ENCODE peak calls at places on chromosomes 3 and 15, in six cellular contexts. X, L, K, Z, U and R are unnamed samples.

GRCh38 chr3:107988464-107989156 is 102.2 kb downstream of the CD47 start:
- DNase-seq in X (peak; percentile 45), U (peak; percentile 7), K (no peak), Z (peak; percentile 35), L (peak; percentile 85), R (no peak)

GRCh38 chr3:194259982-194260856 is 90.9 kb downstream of the CPN2 start:
- DNase-seq in X (peak; percentile 70), Z (no peak), L (no peak), U (no peak), K (no peak), R (no peak)

GRCh38 chr15:69593981-69594966 is 141.7 kb downstream of the RPLP1 start:
- DNase-seq in L (peak; percentile 93), X (peak; percentile 93), U (no peak), Z (peak; percentile 97), K (no peak), R (peak; percentile 87)

GRCh38 chr15:74958320-74958907 is 1.8 kb upstream of the RPP25 start:
- DNase-seq in U (no peak), X (no peak), L (peak; percentile 81), K (no peak), Z (peak; percentile 25), R (peak; percentile 87)

GRCh38 chr3:112358311-112358780 is 25.4 kb downstream of the CD200 start:
- DNase-seq in L (no peak), X (peak; percentile 12), Z (no peak), U (no peak), K (no peak), R (no peak)

GRCh38 chr3:113212155-113212844 is 943 bp downstream of the BOC start:
- DNase-seq in Z (no peak), L (no peak), K (no peak), U (no peak), X (no peak), R (no peak)

GRCh38 chr15:26676115-26676514 is 96.8 kb downstream of the GABRB3 start:
- DNase-seq in X (no peak), Z (no peak), L (no peak), U (no peak), K (no peak), R (no peak)

GRCh38 chr15:64703632-64703959 is 71.8 kb downstream of the RBPMS2 start:
- DNase-seq in K (no peak), L (no peak), X (no peak), Z (no peak), U (no peak), R (no peak)

GRCh38 chr15:74040115-74040850 is 42.1 kb downstream of the GOLGA6A start:
- DNase-seq in Z (no peak), U (no peak), K (no peak), X (peak; percentile 90), L (no peak), R (peak; percentile 64)

GRCh38 chr3:133412511-133413165 is 12.8 kb downstream of the BFSP2 start:
- DNase-seq in X (no peak), U (no peak), Z (no peak), K (no peak), L (no peak), R (no peak)

GRCh38 chr3:194395201-194395600 is 3.9 kb downstream of the GP5 start:
- DNase-seq in Z (no peak), U (no peak), K (no peak), L (no peak), X (no peak), R (no peak)

GRCh38 chr3:13549513-13550256 is 760 bp downstream of the FBLN2 start:
- DNase-seq in K (no peak), U (no peak), L (no peak), X (no peak), Z (no peak), R (no peak)

GRCh38 chr3:97823081-97823480 is 1.3 kb downstream of the CRYBG3 start:
- DNase-seq in L (no peak), U (no peak), Z (no peak), K (no peak), X (no peak), R (no peak)

GRCh38 chr3:149384911-149385321 is 7.5 kb upstream of the TM4SF1 start:
- DNase-seq in X (peak; percentile 99), Z (no peak), U (no peak), L (no peak), K (no peak), R (no peak)

GRCh38 chr3:188574885-188575284 is 420.9 kb downstream of the LPP start:
- DNase-seq in U (no peak), K (no peak), L (no peak), Z (no peak), X (no peak), R (no peak)

GRCh38 chr3:10935028-10935427 is 57.5 kb upstream of the SLC6A1 start:
- DNase-seq in K (no peak), L (peak; percentile 32), Z (no peak), X (no peak), U (no peak), R (no peak)

GRCh38 chr3:159948423-159949140 is 40.1 kb upstream of the IL12A start:
- DNase-seq in K (no peak), Z (no peak), X (peak; percentile 55), L (no peak), U (no peak), R (no peak)

GRCh38 chr3:129827765-129828164 is 65.7 kb downstream of the TMCC1 start:
- DNase-seq in X (no peak), K (peak; percentile 10), U (peak; percentile 6), Z (no peak), L (peak; percentile 50), R (peak; percentile 73)

GRCh38 chr3:76638006-76638405 is 401.9 kb upstream of the ROBO2 start:
- DNase-seq in Z (no peak), K (no peak), L (no peak), U (no peak), X (no peak), R (no peak)

GRCh38 chr3:11668243-11669232 is 24.8 kb upstream of the VGLL4 start:
- DNase-seq in Z (no peak), X (no peak), L (no peak), U (no peak), K (no peak), R (no peak)

GRCh38 chr15:83904107-83904720 is 250.3 kb downstream of the ADAMTSL3 start:
- DNase-seq in X (peak; percentile 85), L (no peak), U (no peak), Z (no peak), K (no peak), R (no peak)

GRCh38 chr15:65038428-65038827 is 6.8 kb upstream of the SLC51B start:
- DNase-seq in U (no peak), X (no peak), L (no peak), K (no peak), Z (no peak), R (no peak)

GRCh38 chr3:43765417-43766030 is 74.8 kb downstream of the ABHD5 start:
- DNase-seq in X (peak; percentile 33), K (no peak), Z (no peak), L (no peak), U (no peak), R (no peak)

GRCh38 chr3:167941234-167941995 is 154.3 kb downstream of the GOLIM4 start:
- DNase-seq in U (no peak), Z (no peak), K (peak; percentile 82), L (peak; percentile 52), X (peak; percentile 94), R (no peak)

GRCh38 chr3:45967724-45968123 is 24.5 kb downstream of the CXCR6 start:
- DNase-seq in X (no peak), L (no peak), K (no peak), U (no peak), Z (no peak), R (no peak)

GRCh38 chr3:45966371-45966780 is 23.1 kb downstream of the CXCR6 start:
- DNase-seq in U (no peak), L (no peak), Z (no peak), K (no peak), X (no peak), R (no peak)

GRCh38 chr3:45968149-45968548 is 24.9 kb downstream of the CXCR6 start:
- DNase-seq in K (no peak), X (no peak), L (no peak), U (no peak), Z (no peak), R (no peak)

GRCh38 chr3:45968706-45969105 is 25.4 kb downstream of the CXCR6 start:
- DNase-seq in Z (no peak), X (peak; percentile 66), U (no peak), K (no peak), L (no peak), R (no peak)

GRCh38 chr3:45966969-45967640 is 23.8 kb downstream of the CXCR6 start:
- DNase-seq in K (no peak), Z (no peak), X (no peak), U (no peak), L (no peak), R (no peak)
- H3K27ac ChIP-seq in K (no peak overlapping the region), Z (no peak overlapping the region), X (no peak overlapping the region), U (no peak overlapping the region), L (peak overlapping the region; percentile 41), R (no peak overlapping the region)

GRCh38 chr3:195904364-195904763 is 4.0 kb downstream of the TNK2 start:
- DNase-seq in L (no peak), Z (no peak), U (no peak), X (no peak), K (peak; percentile 43), R (no peak)
- H3K27ac ChIP-seq in L (no peak overlapping the region), Z (no peak overlapping the region), U (no peak overlapping the region), X (no peak overlapping the region), K (peak overlapping the region; percentile 91), R (no peak overlapping the region)

DNA sequence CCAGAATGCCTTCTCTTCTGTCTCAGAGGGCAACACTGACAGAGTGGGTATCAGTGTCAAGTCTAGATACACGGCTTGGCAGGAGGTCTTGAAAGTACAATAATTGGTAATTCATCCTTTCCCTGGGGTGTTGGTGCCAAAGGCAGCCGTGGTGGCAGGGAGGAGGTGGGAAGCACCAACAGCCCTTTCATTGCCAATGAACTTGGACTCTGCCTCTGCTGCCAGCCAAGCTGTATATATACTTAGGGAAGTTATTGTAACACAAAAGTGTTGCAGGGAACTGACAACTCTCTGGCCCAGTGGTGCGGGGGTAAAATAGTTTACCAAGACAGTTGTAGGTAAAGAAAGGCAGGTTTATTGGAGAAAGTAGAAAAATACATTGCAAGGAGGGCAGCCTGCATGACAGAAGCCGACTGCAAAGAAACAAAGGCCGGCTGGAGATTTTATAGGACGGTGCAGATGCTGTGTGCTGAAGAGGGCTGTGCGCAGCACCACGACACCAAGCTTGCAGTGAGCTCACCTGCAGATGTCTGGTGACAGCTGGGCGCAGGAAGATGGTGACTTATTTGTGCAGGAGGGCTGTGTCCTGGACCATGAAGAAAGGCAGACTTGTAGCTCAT is 4.0 kb upstream of the FAM3D start:
- DNase-seq in U (no peak), K (no peak), X (no peak), Z (no peak), L (no peak), R (peak; percentile 61)
- H3K27ac ChIP-seq in U (no peak overlapping the region), K (no peak overlapping the region), X (no peak overlapping the region), Z (no peak overlapping the region), L (no peak overlapping the region), R (no peak overlapping the region)

DNA sequence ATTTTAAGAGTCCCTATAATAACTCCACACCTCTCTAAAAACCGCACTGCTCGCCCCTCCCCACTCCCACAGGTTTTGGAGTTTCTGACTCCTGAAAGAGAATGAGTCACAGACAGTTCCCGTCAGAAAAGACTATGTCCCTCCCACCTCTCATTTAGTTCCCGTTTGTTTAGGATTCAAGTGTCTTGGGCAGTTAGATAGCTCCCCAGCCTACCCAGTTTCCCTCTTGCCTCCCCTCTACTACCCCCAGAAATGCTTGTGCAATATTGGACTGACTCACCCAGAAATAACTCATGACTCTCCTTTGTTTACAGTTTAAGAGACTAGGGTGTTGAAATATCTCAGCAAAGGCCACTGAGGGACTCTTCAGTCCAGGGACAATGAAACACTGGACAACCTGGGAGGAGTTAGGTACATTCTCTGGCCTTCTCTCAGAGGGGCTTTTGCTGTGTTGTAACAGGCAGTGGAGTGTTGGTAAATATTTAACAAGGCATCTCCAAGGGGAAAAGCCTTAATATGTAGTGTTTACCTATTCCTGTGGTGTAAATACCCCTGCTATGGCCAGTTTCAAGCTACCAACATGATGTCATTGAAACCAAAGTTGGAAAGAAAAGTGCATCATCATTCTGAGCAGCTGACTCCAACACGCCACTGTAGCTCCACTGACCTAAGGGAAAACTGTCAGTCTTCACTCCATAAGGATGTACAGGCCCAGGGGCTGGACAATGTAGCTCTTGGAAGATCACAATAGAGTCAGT is 96.1 kb upstream of the CHD2 start:
- DNase-seq in Z (peak; percentile 71), L (peak; percentile 92), X (peak; percentile 100), K (peak; percentile 100), U (no peak), R (no peak)
- H3K27ac ChIP-seq in Z (peak overlapping the region; percentile 71), L (peak overlapping the region; percentile 97), X (peak overlapping the region; percentile 96), K (peak overlapping the region; percentile 73), U (no peak overlapping the region), R (peak overlapping the region; percentile 68)